ENCODE peak calls at places on chromosomes 5 and 9, in four cellular contexts. X is Calu3; G is stimulated activated CD8-positive, alpha-beta memory T cell treated with anti-CD3 and anti-CD28 coated beads, Interleukin-7, amount 100 ng/mL, for 24 hours; A is tibial artery. F is an unnamed sample.

GRCh38 chr5:59064256-59064655 is 481.4 kb downstream of the RAB3C start:
- DNase-seq in X (no peak), G (no peak), A (no peak), F (no peak)

GRCh38 chr5:148070621-148071020 is 6.8 kb downstream of the SPINK5 start:
- DNase-seq in X (no peak), G (no peak), A (no peak), F (no peak)

GRCh38 chr5:92401492-92401891 is 1018.4 kb upstream of the ARRDC3 start:
- DNase-seq in X (no peak), G (no peak), A (no peak), F (no peak)

GRCh38 chr5:96626956-96627355 is 35.2 kb upstream of the CAST start:
- DNase-seq in X (no peak), G (no peak), A (no peak), F (peak)

GRCh38 chr9:98503867-98504800 is 204.6 kb downstream of the GABBR2 start:
- DNase-seq in X (no peak), G (no peak), A (no peak), F (no peak)

GRCh38 chr5:172860520-172861443 is 26.7 kb downstream of the ERGIC1 start:
- DNase-seq in X (no peak), G (no peak), A (peak), F (no peak)

GRCh38 chr9:124835026-124835501 is 18.2 kb upstream of the WDR38 start:
- DNase-seq in X (peak), G (no peak), A (no peak), F (peak)

GRCh38 chr5:172170251-172170701 is 17.7 kb downstream of the STK10 start:
- DNase-seq in X (no peak), G (no peak), A (no peak), F (no peak)

GRCh38 chr5:140358738-140359310 is 1.2 kb upstream of the SLC4A9 start:
- DNase-seq in X (peak), G (no peak), A (no peak), F (peak)

GRCh38 chr9:2260401-2261306 is 245.5 kb downstream of the SMARCA2 start:
- DNase-seq in X (peak), G (no peak), A (no peak), F (no peak)

GRCh38 chr9:137266589-137267453 is 10.7 kb upstream of the TOR4A start:
- DNase-seq in X (no peak), G (no peak), A (no peak), F (no peak)

GRCh38 chr5:113757508-113757907 is 244.0 kb downstream of the YTHDC2 start:
- DNase-seq in X (no peak), G (no peak), A (no peak), F (no peak)

GRCh38 chr5:172931001-172931536 is 28.2 kb upstream of the RPL26L1 start:
- DNase-seq in X (no peak), G (no peak), A (peak), F (no peak)

GRCh38 chr5:61603211-61603908 is 271.3 kb downstream of the ZSWIM6 start:
- DNase-seq in X (no peak), G (no peak), A (no peak), F (no peak)

GRCh38 chr5:160021818-160022446 is 13.0 kb downstream of the TTC1 start:
- DNase-seq in X (peak), G (no peak), A (peak), F (peak)

GRCh38 chr5:84181093-84181492 is 203.6 kb downstream of the EDIL3 start:
- DNase-seq in X (no peak), G (no peak), A (no peak), F (no peak)

GRCh38 chr5:179316111-179316551 is 29.1 kb downstream of the ADAMTS2 start:
- DNase-seq in X (no peak), G (no peak), A (no peak), F (no peak)

GRCh38 chr5:65588694-65589093 is 25.6 kb downstream of the PPWD1 start:
- DNase-seq in X (no peak), G (no peak), A (no peak), F (no peak)

GRCh38 chr9:112299514-112299913 is 33.9 kb downstream of the PTBP3 start:
- DNase-seq in X (no peak), G (no peak), A (peak), F (peak)

GRCh38 chr5:175649967-175650366 is 7.9 kb upstream of the HRH2 start:
- DNase-seq in X (no peak), G (no peak), A (no peak), F (no peak)

GRCh38 chr9:127567119-127567897 is 44.8 kb upstream of the STXBP1 start:
- DNase-seq in X (peak), G (no peak), A (peak), F (no peak)